ENCODE peak calls at places on chromosomes 6 and 20, in six cellular contexts. D is body of pancreas, H is tibial nerve, F is T-helper 2 cell, L is dorsolateral prefrontal cortex, Z is AG04450. T is an unnamed sample.

GRCh38 chr20:52303281-52303950 is 111.8 kb upstream of the ZFP64 start:
- DNase-seq in D (no peak), H (no peak), F (no peak), L (no peak), Z (no peak), T (no peak)

GRCh38 chr20:38883981-38884733 is 42.1 kb upstream of the FAM83D start:
- DNase-seq in D (no peak), H (no peak), F (no peak), L (no peak), Z (no peak), T (no peak)

GRCh38 chr6:51568771-51569170 is 518.6 kb downstream of the PKHD1 start:
- DNase-seq in D (no peak), H (no peak), F (no peak), L (no peak), Z (no peak), T (no peak)

GRCh38 chr6:7646394-7646793 is 56.4 kb downstream of the SNRNP48 start:
- DNase-seq in D (no peak), H (no peak), F (no peak), L (no peak), Z (no peak), T (no peak)

GRCh38 chr6:89818977-89819335 is 638 bp downstream of the MDN1 start:
- DNase-seq in D (peak; percentile 16), H (no peak), F (no peak), L (no peak), Z (no peak), T (peak; percentile 53)

GRCh38 chr6:13846841-13847240 is 32.5 kb upstream of the MCUR1 start:
- DNase-seq in D (no peak), H (no peak), F (no peak), L (no peak), Z (no peak), T (peak; percentile 44)

GRCh38 chr6:31723245-31723979 is at the start of gene MPIG6B:
- DNase-seq in D (no peak), H (no peak), F (no peak), L (no peak), Z (no peak), T (no peak)

GRCh38 chr6:148459228-148459627 is 116.6 kb downstream of the SASH1 start:
- DNase-seq in D (no peak), H (no peak), F (no peak), L (no peak), Z (no peak), T (no peak)

GRCh38 chr6:107867302-107867615 is 43.1 kb upstream of the SCML4 start:
- DNase-seq in D (no peak), H (no peak), F (no peak), L (no peak), Z (no peak), T (no peak)

GRCh38 chr6:106913111-106913510 is 61.4 kb downstream of the CD24 start:
- DNase-seq in D (no peak), H (no peak), F (no peak), L (no peak), Z (no peak), T (peak; percentile 33)

GRCh38 chr20:32872266-32872665 is 13.5 kb downstream of the EFCAB8 start:
- DNase-seq in D (no peak), H (no peak), F (no peak), L (no peak), Z (no peak), T (no peak)

GRCh38 chr6:144657691-144658090 is 372.6 kb downstream of the UTRN start:
- DNase-seq in D (peak; percentile 31), H (no peak), F (no peak), L (no peak), Z (no peak), T (no peak)

GRCh38 chr6:126195625-126196236 is 144.2 kb upstream of the CENPW start:
- DNase-seq in D (no peak), H (no peak), F (no peak), L (no peak), Z (no peak), T (no peak)

GRCh38 chr6:24757610-24758009 is 17.1 kb upstream of the GMNN start:
- DNase-seq in D (no peak), H (no peak), F (no peak), L (no peak), Z (no peak), T (no peak)

GRCh38 chr6:107192739-107193296 is 77.5 kb upstream of the BEND3 start:
- DNase-seq in D (no peak), H (no peak), F (no peak), L (no peak), Z (no peak), T (peak; percentile 65)

GRCh38 chr6:28424163-28424562 is 19.1 kb downstream of the ZSCAN23 start:
- DNase-seq in D (no peak), H (no peak), F (no peak), L (no peak), Z (no peak), T (no peak)

GRCh38 chr6:169905041-169905807 is 153.8 kb downstream of the ERMARD start:
- DNase-seq in D (peak; percentile 83), H (peak; percentile 57), F (no peak), L (no peak), Z (no peak), T (peak; percentile 34)

GRCh38 chr6:74357329-74357728 is 661.3 kb downstream of the CD109 start:
- DNase-seq in D (no peak), H (no peak), F (no peak), L (no peak), Z (no peak), T (no peak)

GRCh38 chr6:156752666-156753301 is 24.4 kb upstream of the ARID1B start:
- DNase-seq in D (peak; percentile 74), H (no peak), F (no peak), L (no peak), Z (no peak), T (peak; percentile 76)

GRCh38 chr20:49283703-49284625 is 6.1 kb upstream of the ZNFX1 start:
- DNase-seq in D (no peak), H (no peak), F (no peak), L (no peak), Z (no peak), T (no peak)

GRCh38 chr20:35953411-35954199 is 697 bp downstream of the SCAND1 start:
- DNase-seq in D (peak; percentile 55), H (no peak), F (peak; percentile 73), L (peak; percentile 37), Z (no peak), T (no peak)

GRCh38 chr6:32069878-32070515 is 31.8 kb downstream of the CYP21A2 start:
- DNase-seq in D (no peak), H (no peak), F (no peak), L (no peak), Z (no peak), T (no peak)

GRCh38 chr6:90256698-90257485 is 39.8 kb downstream of the BACH2 start:
- DNase-seq in D (no peak), H (no peak), F (peak; percentile 66), L (no peak), Z (peak; percentile 30), T (no peak)

GRCh38 chr20:58238490-58238889 is 10.0 kb upstream of the ANKRD60 start:
- DNase-seq in D (no peak), H (no peak), F (no peak), L (no peak), Z (no peak), T (no peak)

GRCh38 chr6:35507221-35507620 is 5.5 kb downstream of the TULP1 start:
- DNase-seq in D (no peak), H (no peak), F (no peak), L (no peak), Z (no peak), T (no peak)

T was measured in left kidney.